ENCODE peak calls at places on chromosomes 16 and 17, in eight cellular contexts. L is GM23248, M is neural progenitor cell, Q is fibroblast of lung, U is GM12878, S is neuronal stem cell, Z is A549, F is IMR-90. N is an unnamed sample.

GRCh38 chr17:44564429-44564828 is 7.1 kb downstream of the FZD2 start:
- DNase-seq in F (no peak), U (no peak), Z (no peak), L (no peak), S (no peak), Q (no peak), M (no peak), N (no peak)

GRCh38 chr17:55527520-55528118 is 16.4 kb upstream of the SMIM36 start:
- DNase-seq in Z (peak; percentile 50), L (peak; percentile 74), U (no peak), M (peak; percentile 76), F (peak; percentile 65), Q (peak; percentile 83), S (peak; percentile 54), N (peak; percentile 48)

GRCh38 chr16:89404561-89404960 is 85.8 kb downstream of the ANKRD11 start:
- DNase-seq in U (no peak), L (no peak), Z (no peak), M (no peak), F (no peak), Q (no peak), S (no peak), N (no peak)

GRCh38 chr16:24504467-24505345 is 34.7 kb upstream of the RBBP6 start:
- DNase-seq in U (peak; percentile 17), F (peak; percentile 50), L (peak; percentile 79), S (peak; percentile 71), Q (peak; percentile 68), Z (peak; percentile 65), M (peak; percentile 78), N (peak; percentile 70)

GRCh38 chr17:63523256-63523869 is at the start of gene KCNH6:
- DNase-seq in Q (no peak), L (no peak), U (no peak), Z (no peak), F (no peak), S (no peak), M (peak; percentile 55), N (no peak)

GRCh38 chr17:4856271-4856936 is 23.3 kb downstream of the MINK1 start:
- DNase-seq in F (no peak), Z (no peak), Q (no peak), S (no peak), M (no peak), U (no peak), L (no peak), N (no peak)

GRCh38 chr16:3993052-3993785 is 112.7 kb upstream of the CREBBP start:
- DNase-seq in Q (no peak), Z (no peak), S (no peak), L (no peak), F (no peak), M (no peak), U (no peak), N (no peak)

GRCh38 chr16:57751539-57752202 is 16.1 kb downstream of the KATNB1 start:
- DNase-seq in Z (no peak), F (no peak), U (no peak), L (no peak), S (no peak), Q (no peak), M (no peak), N (no peak)

GRCh38 chr17:18361837-18362380 is 1.4 kb downstream of the SHMT1 start:
- DNase-seq in M (no peak), U (no peak), Q (no peak), S (no peak), L (no peak), Z (no peak), F (no peak), N (peak; percentile 9)

GRCh38 chr16:50553731-50554360 is 5.7 kb downstream of the NKD1 start:
- DNase-seq in S (no peak), F (no peak), Z (no peak), Q (no peak), L (no peak), M (no peak), U (no peak), N (no peak)

GRCh38 chr17:7374353-7374752 is 6.5 kb upstream of the TNK1 start:
- DNase-seq in Z (no peak), F (no peak), U (no peak), L (no peak), M (no peak), Q (no peak), S (no peak), N (no peak)

GRCh38 chr17:7367083-7367482 is 12.1 kb downstream of the TMEM95 start:
- DNase-seq in F (no peak), U (no peak), Q (no peak), Z (no peak), M (no peak), S (no peak), L (no peak), N (no peak)

GRCh38 chr17:7367918-7368596 is 12.8 kb upstream of the TNK1 start:
- DNase-seq in F (no peak), L (no peak), Z (no peak), S (no peak), M (no peak), U (no peak), Q (no peak), N (no peak)

DNA sequence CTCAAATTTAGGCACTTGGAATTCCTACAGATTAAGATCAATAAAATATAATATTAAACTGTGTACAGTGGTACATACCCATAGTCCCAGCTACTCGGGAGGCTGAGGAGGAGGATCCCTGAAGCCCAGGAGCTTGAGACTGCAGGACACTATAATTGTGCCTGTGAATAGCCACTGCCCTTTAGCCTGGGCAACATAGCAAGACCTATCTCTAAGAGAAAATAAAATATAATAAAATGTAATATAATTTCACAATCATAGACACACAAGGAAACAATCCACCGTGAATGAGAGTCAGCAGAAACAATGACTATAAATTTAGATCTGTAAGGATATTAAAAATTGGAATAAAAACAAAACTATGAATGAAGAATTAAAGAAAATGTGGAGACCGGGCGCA is 10.0 kb upstream of the TNK1 start:
- DNase-seq in S (no peak), Z (no peak), F (no peak), M (no peak), L (no peak), U (no peak), Q (no peak), N (no peak)
- H3K4me3 ChIP-seq in S (no peak overlapping the region), Z (no peak overlapping the region), F (no peak overlapping the region), M (no peak overlapping the region), L (no peak overlapping the region), U (no peak overlapping the region), Q (no peak overlapping the region), N (no peak overlapping the region)

GRCh38 chr16:35725949-35726348 is 2266.5 kb downstream of the TP53TG3F start:
- DNase-seq in Z (no peak), M (no peak), S (no peak), F (no peak), L (no peak), U (no peak), Q (no peak), N (no peak)
- H3K9me3 ChIP-seq in Z (peaks cover 3% of the 10 kb centered on the region), M (no peaks in the 10 kb centered on the region), S (peaks cover 40% of the 10 kb centered on the region), F (peaks cover 6% of the 10 kb centered on the region), L (no peaks in the 10 kb centered on the region), U (no peaks in the 10 kb centered on the region), Q (no peaks in the 10 kb centered on the region), N (no peaks in the 10 kb centered on the region)

DNA sequence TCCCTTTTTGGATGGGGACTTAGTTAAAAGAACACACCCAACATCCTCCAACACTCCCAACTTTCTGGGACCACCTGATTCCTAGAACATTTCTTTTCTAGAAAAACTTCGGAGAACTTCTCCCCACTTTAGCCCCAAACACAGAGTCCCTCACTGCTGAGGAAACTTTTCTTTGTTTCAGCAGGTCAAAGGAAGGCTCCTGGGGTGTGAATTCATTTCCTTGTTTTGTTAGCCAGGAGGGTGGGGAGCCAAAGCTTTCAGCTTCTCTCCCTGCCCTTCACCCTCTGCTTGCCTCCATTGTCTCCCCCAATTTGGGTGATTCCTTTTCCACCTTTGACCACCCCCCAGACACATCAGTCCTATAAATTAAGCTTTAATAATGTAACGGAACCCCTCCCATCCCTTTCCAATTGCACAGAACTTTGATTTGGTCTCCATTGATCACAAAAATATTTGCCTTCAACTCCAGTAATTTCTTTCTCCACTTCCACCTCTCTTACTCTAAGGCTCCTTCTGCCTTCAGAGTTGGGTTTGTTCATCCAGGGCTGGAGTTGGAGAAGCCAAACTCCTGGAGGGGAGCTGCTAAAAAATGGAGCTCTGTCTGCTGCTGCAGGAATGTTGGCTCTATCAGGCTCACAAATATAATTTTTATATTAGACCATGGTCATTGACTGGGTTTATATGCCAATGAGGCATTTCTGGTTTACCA is 10.3 kb downstream of the HOXB4 start:
- DNase-seq in F (no peak), Q (no peak), L (no peak), U (no peak), S (no peak), Z (no peak), M (no peak), N (no peak)
- H3K4me2 ChIP-seq in F (peak overlapping the region; percentile 83), Q (peak overlapping the region; percentile 90), L (no peak overlapping the region), U (no peak overlapping the region), S (no peak overlapping the region), Z (no peak overlapping the region), M (no peak overlapping the region), N (no peak overlapping the region)

DNA sequence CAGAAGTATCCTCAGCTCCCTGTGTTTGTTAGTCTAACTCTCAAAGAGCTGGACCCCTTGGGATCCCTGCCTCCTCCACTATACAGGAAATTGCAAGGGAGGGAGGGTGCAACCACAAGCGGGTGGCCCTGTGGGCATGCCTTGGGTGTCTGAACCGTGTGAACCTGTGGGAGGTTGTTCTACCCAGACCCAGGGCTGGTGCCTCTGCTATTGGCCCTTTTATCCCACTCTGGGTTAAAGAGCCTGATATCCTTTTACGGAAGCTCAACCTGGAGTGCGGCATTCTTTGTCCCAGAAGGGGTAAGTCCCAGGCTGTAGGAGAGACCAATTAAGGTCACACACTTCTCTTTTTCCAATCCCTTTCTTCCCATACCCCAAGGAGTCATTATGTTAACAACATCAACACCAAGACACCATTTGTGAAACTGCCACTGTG is 53.4 kb downstream of the ARSG start:
- DNase-seq in Q (no peak), S (peak; percentile 23), M (peak; percentile 69), L (no peak), Z (no peak), U (no peak), F (no peak), N (peak; percentile 53)
- H3K4me3 ChIP-seq in Q (no peak overlapping the region), S (no peak overlapping the region), M (no peak overlapping the region), L (no peak overlapping the region), Z (no peak overlapping the region), U (no peak overlapping the region), F (no peak overlapping the region), N (no peak overlapping the region)

DNA sequence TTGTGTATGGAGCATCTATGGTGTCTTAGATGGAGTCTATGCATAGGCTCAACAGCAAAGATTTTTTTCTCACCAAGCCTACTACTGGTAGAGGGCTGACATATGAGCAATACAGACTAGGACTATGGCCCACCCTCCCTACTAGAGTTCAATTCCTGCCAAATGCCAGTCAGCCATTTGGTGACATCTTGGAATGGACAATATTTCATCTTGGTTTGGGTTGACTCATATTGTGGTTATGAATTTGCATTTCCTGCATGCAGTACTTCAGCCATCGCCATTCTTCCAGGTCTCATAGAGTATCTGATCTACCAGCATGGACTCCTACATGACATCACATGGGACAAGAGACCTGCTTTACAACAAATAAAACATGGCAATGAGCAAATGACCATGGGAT is 778.1 kb upstream of the SOX9 start:
- DNase-seq in M (no peak), S (no peak), L (no peak), Q (no peak), Z (no peak), F (no peak), U (no peak), N (no peak)
- H3K9me3 ChIP-seq in M (no peaks in the 10 kb centered on the region), S (peaks cover 2% of the 10 kb centered on the region), L (no peaks in the 10 kb centered on the region), Q (no peaks in the 10 kb centered on the region), Z (no peaks in the 10 kb centered on the region), F (no peaks in the 10 kb centered on the region), U (no peaks in the 10 kb centered on the region), N (no peaks in the 10 kb centered on the region)

N was measured in OCI-LY7.